ENCODE peak calls at places on chromosomes 7 and 10, in seven cellular contexts. E, M, P, Y, B, X and C are unnamed samples.

GRCh38 chr10:7046615-7047014 is 364.2 kb downstream of the SFMBT2 start:
- DNase-seq in E (no peak), P (no peak), Y (no peak), B (no peak), X (no peak), M (no peak), C (no peak)

GRCh38 chr7:78398576-78398975 is 600.0 kb downstream of the PHTF2 start:
- DNase-seq in X (no peak), E (no peak), B (no peak), P (no peak), M (no peak), Y (no peak), C (no peak)

GRCh38 chr10:114489521-114490310 is 85.4 kb upstream of the AFAP1L2 start:
- DNase-seq in B (no peak), X (no peak), E (no peak), M (no peak), Y (no peak), P (no peak), C (no peak)

GRCh38 chr7:136865236-136865635 is 3.2 kb upstream of the CHRM2 start:
- DNase-seq in Y (no peak), P (no peak), E (no peak), X (no peak), M (no peak), B (no peak), C (no peak)

GRCh38 chr10:112835933-112836564 is 114.0 kb upstream of the TCF7L2 start:
- DNase-seq in Y (no peak), P (peak; percentile 47), B (no peak), E (peak; percentile 28), X (no peak), M (peak; percentile 38), C (no peak)

GRCh38 chr10:46299531-46300366 is 13.0 kb downstream of the ANTXRL start:
- DNase-seq in B (no peak), P (no peak), X (no peak), Y (no peak), E (peak; percentile 7), M (no peak), C (no peak)

GRCh38 chr10:86389441-86390193 is 23.0 kb upstream of the GRID1 start:
- DNase-seq in B (no peak), M (no peak), E (peak; percentile 70), Y (no peak), P (no peak), X (no peak), C (no peak)

GRCh38 chr7:29299986-29300609 is 105.5 kb downstream of the CHN2 start:
- DNase-seq in E (no peak), Y (no peak), X (no peak), B (no peak), M (no peak), P (no peak), C (no peak)

GRCh38 chr10:42646692-42647640 is 8.6 kb upstream of the ZNF33B start:
- DNase-seq in B (no peak), Y (no peak), M (no peak), P (no peak), X (no peak), E (no peak), C (no peak)

GRCh38 chr10:91117496-91117895 is 103.0 kb upstream of the PCGF5 start:
- DNase-seq in B (no peak), M (no peak), Y (no peak), X (no peak), P (no peak), E (no peak), C (no peak)

GRCh38 chr10:112404612-112405011 is 30.7 kb downstream of the ACSL5 start:
- DNase-seq in E (no peak), X (no peak), M (no peak), P (no peak), Y (no peak), B (no peak), C (no peak)

GRCh38 chr7:106064329-106064728 is 47.8 kb downstream of the SYPL1 start:
- DNase-seq in M (no peak), P (no peak), Y (no peak), X (no peak), B (no peak), E (no peak), C (no peak)

GRCh38 chr7:21616796-21617436 is 74.1 kb downstream of the DNAH11 start:
- DNase-seq in M (no peak), X (peak; percentile 72), E (no peak), P (peak; percentile 31), B (no peak), Y (no peak), C (peak; percentile 91)

GRCh38 chr7:131326576-131326975 is 1.1 kb upstream of the MKLN1 start:
- DNase-seq in B (no peak), M (no peak), P (no peak), X (no peak), Y (no peak), E (no peak), C (no peak)
- H3K4me3 ChIP-seq in B (peak overlapping the region; percentile 95), M (peak overlapping the region; percentile 92), P (peak overlapping the region; percentile 80), X (peak overlapping the region; percentile 98), Y (peak overlapping the region; percentile 91), E (no peak overlapping the region), C (peak overlapping the region; percentile 92)

GRCh38 chr7:1666251-1666778 is 3.8 kb upstream of the ELFN1 start:
- DNase-seq in P (no peak), M (no peak), X (no peak), B (no peak), Y (no peak), E (no peak), C (no peak)
- H3K27me3 ChIP-seq in P (peaks cover 32% of the 10 kb centered on the region), M (peaks cover 45% of the 10 kb centered on the region), X (peaks cover 15% of the 10 kb centered on the region), B (peaks cover 4% of the 10 kb centered on the region), Y (no peaks in the 10 kb centered on the region), E (peaks cover 99% of the 10 kb centered on the region), C (peaks cover 72% of the 10 kb centered on the region)

GRCh38 chr7:77202544-77202976 is 2.9 kb upstream of the FGL2 start:
- DNase-seq in B (no peak), X (no peak), Y (no peak), P (no peak), M (no peak), E (peak; percentile 37), C (no peak)

GRCh38 chr7:77199008-77199966 is at the start of gene FGL2:
- DNase-seq in X (peak; percentile 35), M (peak; percentile 61), P (peak; percentile 52), B (no peak), E (peak; percentile 75), Y (peak; percentile 41), C (no peak)

GRCh38 chr7:77200542-77200941 is 923 bp upstream of the FGL2 start:
- DNase-seq in Y (no peak), X (no peak), E (no peak), P (no peak), M (no peak), B (no peak), C (no peak)

DNA sequence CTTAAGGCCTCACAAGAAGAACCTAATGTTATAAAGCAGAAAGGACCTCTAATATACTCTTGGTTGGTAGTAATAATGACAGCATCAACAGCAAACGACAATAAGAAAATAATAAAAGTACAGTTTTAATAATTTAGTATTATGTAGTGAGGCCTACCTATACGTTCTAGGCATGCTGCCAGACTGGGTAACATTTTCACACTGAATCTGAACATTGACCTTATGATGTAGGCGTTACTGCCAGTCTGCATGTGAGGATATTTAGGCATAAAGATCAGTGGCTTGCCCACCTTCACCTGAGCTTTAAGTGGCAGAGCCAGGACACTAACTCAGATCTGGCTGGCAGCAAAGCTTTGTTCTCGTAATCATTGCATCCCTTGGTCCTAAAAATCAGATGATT is 2.5 kb downstream of the FGL2 start:
- DNase-seq in X (no peak), E (peak; percentile 35), B (no peak), P (no peak), M (no peak), Y (no peak), C (no peak)
- H3K4me3 ChIP-seq in X (no peak overlapping the region), E (no peak overlapping the region), B (no peak overlapping the region), P (no peak overlapping the region), M (peak overlapping the region; percentile 60), Y (peak overlapping the region; percentile 91), C (no peak overlapping the region)

DNA sequence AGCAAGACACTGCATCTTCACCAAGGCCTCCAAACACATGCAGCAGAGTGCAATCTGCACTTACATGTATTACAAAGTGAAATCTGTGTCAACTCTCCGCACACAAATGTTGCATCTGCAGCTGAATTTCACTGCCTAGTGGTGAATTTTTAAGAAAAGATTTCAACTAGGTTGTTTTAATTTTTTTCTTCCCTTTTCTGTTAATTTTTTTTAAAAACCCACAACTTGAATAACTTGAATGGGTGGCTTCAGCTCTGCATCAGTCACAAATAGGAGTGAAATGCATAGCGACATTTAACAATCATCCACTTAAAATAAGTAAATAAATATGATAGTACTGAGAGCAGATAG is 5.9 kb downstream of the HOXA13 start:
- DNase-seq in P (no peak), Y (no peak), M (no peak), E (no peak), X (no peak), B (no peak), C (no peak)
- H3K27me3 ChIP-seq in P (peaks cover 76% of the 10 kb centered on the region), Y (peaks cover 79% of the 10 kb centered on the region), M (peaks cover 100% of the 10 kb centered on the region), E (peaks cover 72% of the 10 kb centered on the region), X (peaks cover 98% of the 10 kb centered on the region), B (peaks cover 78% of the 10 kb centered on the region), C (no peaks in the 10 kb centered on the region)

DNA sequence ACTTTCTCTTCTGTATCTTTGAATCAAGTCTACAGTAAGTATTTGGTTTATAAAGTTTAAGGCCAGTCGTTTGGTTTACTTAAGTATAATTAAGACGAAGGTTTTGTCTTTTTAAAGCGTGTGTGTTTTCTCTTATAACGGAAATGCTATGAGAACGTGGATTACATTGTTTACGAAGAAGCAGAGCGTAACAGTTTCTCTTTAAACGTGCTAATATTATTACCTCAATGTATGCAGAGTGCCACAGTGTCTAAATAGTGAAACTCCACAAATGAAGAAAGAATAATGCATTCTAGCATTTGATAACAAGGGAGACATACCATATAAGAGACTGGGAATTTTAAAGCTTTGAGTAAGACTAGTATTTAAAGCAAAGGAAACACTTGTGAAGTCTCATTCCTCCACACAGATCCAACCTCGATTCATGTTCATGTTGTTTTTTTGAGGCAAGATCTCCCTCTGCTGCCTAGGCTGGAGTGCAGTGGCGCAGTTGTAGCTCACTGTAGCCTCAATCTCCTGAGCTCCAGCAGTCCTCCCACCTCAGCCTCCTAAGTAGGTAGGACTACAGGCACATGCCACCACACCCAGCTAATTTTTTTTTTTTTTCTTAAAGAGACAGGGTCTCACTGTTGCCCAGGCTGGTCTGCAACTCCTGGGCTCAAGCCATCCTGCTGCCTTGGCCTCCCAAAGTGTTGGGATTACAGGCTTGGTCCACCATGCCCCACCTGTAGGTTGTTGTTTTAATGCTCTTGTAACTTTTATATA is 75.1 kb downstream of the ANKRD61 start:
- DNase-seq in M (no peak), Y (peak; percentile 45), B (no peak), P (peak; percentile 64), X (peak; percentile 23), E (peak; percentile 28), C (no peak)
- H3K4me3 ChIP-seq in M (peak overlapping the region; percentile 68), Y (peak overlapping the region; percentile 95), B (peak overlapping the region; percentile 62), P (peak overlapping the region; percentile 91), X (peak overlapping the region; percentile 84), E (peak overlapping the region; percentile 71), C (peak overlapping the region; percentile 55)